ENCODE peak calls at places on chromosome 21, in seven cellular contexts. One of them, this sample, is unnamed.
A peak's percentile ranks its signal among the peaks of the same experiment; 100 is the strongest.

GRCh38 chr21:38244885-38245869 is 11.6 kb upstream of the KCNJ15 start:
- DNase-seq in IMR-90: peak; percentile 98
- DNase-seq in cardiac muscle cell: no peak
- DNase-seq in neural progenitor cell: no peak
- DNase-seq in lower lobe of right lung: no peak
- DNase-seq in K562: no peak
- DNase-seq in CD4-positive, CD25-positive, alpha-beta regulatory T cell: peak; percentile 1
- DNase-seq in this sample: peak; percentile 99

GRCh38 chr21:43588957-43589356 is 70.3 kb downstream of the HSF2BP start:
- DNase-seq in IMR-90: no peak
- DNase-seq in cardiac muscle cell: no peak
- DNase-seq in neural progenitor cell: no peak
- DNase-seq in lower lobe of right lung: no peak
- DNase-seq in K562: no peak
- DNase-seq in CD4-positive, CD25-positive, alpha-beta regulatory T cell: no peak
- DNase-seq in this sample: no peak

GRCh38 chr21:21200103-21200938 is 202.1 kb downstream of the NCAM2 start:
- DNase-seq in IMR-90: peak; percentile 99
- DNase-seq in cardiac muscle cell: no peak
- DNase-seq in neural progenitor cell: no peak
- DNase-seq in lower lobe of right lung: no peak
- DNase-seq in K562: peak; percentile 79
- DNase-seq in CD4-positive, CD25-positive, alpha-beta regulatory T cell: no peak
- DNase-seq in this sample: peak; percentile 95

GRCh38 chr21:45974073-45975016 is 7.2 kb upstream of the COL6A1 start:
- DNase-seq in IMR-90: peak; percentile 82
- DNase-seq in cardiac muscle cell: no peak
- DNase-seq in neural progenitor cell: peak; percentile 70
- DNase-seq in lower lobe of right lung: peak; percentile 48
- DNase-seq in K562: no peak
- DNase-seq in CD4-positive, CD25-positive, alpha-beta regulatory T cell: no peak
- DNase-seq in this sample: peak; percentile 44

GRCh38 chr21:35528109-35529042 is 479.3 kb upstream of the RUNX1 start:
- DNase-seq in IMR-90: peak; percentile 20
- DNase-seq in cardiac muscle cell: no peak
- DNase-seq in neural progenitor cell: no peak
- DNase-seq in lower lobe of right lung: peak; percentile 55
- DNase-seq in K562: no peak
- DNase-seq in CD4-positive, CD25-positive, alpha-beta regulatory T cell: no peak
- DNase-seq in this sample: peak; percentile 17

GRCh38 chr21:34534522-34534921 is 22.5 kb upstream of the KCNE1 start:
- DNase-seq in IMR-90: no peak
- DNase-seq in cardiac muscle cell: no peak
- DNase-seq in neural progenitor cell: no peak
- DNase-seq in lower lobe of right lung: no peak
- DNase-seq in K562: no peak
- DNase-seq in CD4-positive, CD25-positive, alpha-beta regulatory T cell: no peak
- DNase-seq in this sample: no peak

GRCh38 chr21:26087223-26087918 is 83.2 kb downstream of the APP start:
- DNase-seq in IMR-90: no peak
- DNase-seq in cardiac muscle cell: no peak
- DNase-seq in neural progenitor cell: no peak
- DNase-seq in lower lobe of right lung: no peak
- DNase-seq in K562: no peak
- DNase-seq in CD4-positive, CD25-positive, alpha-beta regulatory T cell: no peak
- DNase-seq in this sample: no peak

GRCh38 chr21:46605759-46606426 is 1.0 kb upstream of the S100B start:
- DNase-seq in IMR-90: no peak
- DNase-seq in cardiac muscle cell: no peak
- DNase-seq in neural progenitor cell: no peak
- DNase-seq in lower lobe of right lung: peak; percentile 81
- DNase-seq in K562: peak; percentile 13
- DNase-seq in CD4-positive, CD25-positive, alpha-beta regulatory T cell: no peak
- DNase-seq in this sample: no peak

GRCh38 chr21:15138475-15138874 is 73.7 kb upstream of the NRIP1 start:
- DNase-seq in IMR-90: no peak
- DNase-seq in cardiac muscle cell: no peak
- DNase-seq in neural progenitor cell: peak; percentile 6
- DNase-seq in lower lobe of right lung: no peak
- DNase-seq in K562: no peak
- DNase-seq in CD4-positive, CD25-positive, alpha-beta regulatory T cell: no peak
- DNase-seq in this sample: no peak

GRCh38 chr21:20519076-20519475 is 479.1 kb upstream of the NCAM2 start:
- DNase-seq in IMR-90: no peak
- DNase-seq in cardiac muscle cell: no peak
- DNase-seq in neural progenitor cell: no peak
- DNase-seq in lower lobe of right lung: no peak
- DNase-seq in K562: no peak
- DNase-seq in CD4-positive, CD25-positive, alpha-beta regulatory T cell: no peak
- DNase-seq in this sample: no peak

GRCh38 chr21:32257952-32258785 is 20.7 kb downstream of the MIS18A start:
- DNase-seq in IMR-90: peak; percentile 85
- DNase-seq in cardiac muscle cell: peak; percentile 85
- DNase-seq in neural progenitor cell: peak; percentile 88
- DNase-seq in lower lobe of right lung: peak; percentile 57
- DNase-seq in K562: peak; percentile 77
- DNase-seq in CD4-positive, CD25-positive, alpha-beta regulatory T cell: no peak
- DNase-seq in this sample: peak; percentile 80

GRCh38 chr21:29217818-29218252 is 80.9 kb upstream of the BACH1 start:
- DNase-seq in IMR-90: peak; percentile 99
- DNase-seq in cardiac muscle cell: no peak
- DNase-seq in neural progenitor cell: no peak
- DNase-seq in lower lobe of right lung: no peak
- DNase-seq in K562: no peak
- DNase-seq in CD4-positive, CD25-positive, alpha-beta regulatory T cell: no peak
- DNase-seq in this sample: peak; percentile 93

GRCh38 chr21:33893917-33894316 is 21.7 kb downstream of the ATP5PO start:
- DNase-seq in IMR-90: no peak
- DNase-seq in cardiac muscle cell: no peak
- DNase-seq in neural progenitor cell: peak; percentile 56
- DNase-seq in lower lobe of right lung: no peak
- DNase-seq in K562: no peak
- DNase-seq in CD4-positive, CD25-positive, alpha-beta regulatory T cell: no peak
- DNase-seq in this sample: no peak

GRCh38 chr21:46325073-46325912 is 1.3 kb downstream of the PCNT start:
- DNase-seq in IMR-90: peak; percentile 47
- DNase-seq in cardiac muscle cell: peak; percentile 76
- DNase-seq in neural progenitor cell: peak; percentile 83
- DNase-seq in lower lobe of right lung: peak; percentile 64
- DNase-seq in K562: peak; percentile 87
- DNase-seq in CD4-positive, CD25-positive, alpha-beta regulatory T cell: peak; percentile 19
- DNase-seq in this sample: peak; percentile 24

GRCh38 chr21:29130234-29130993 is at the start of gene MAP3K7CL:
- DNase-seq in IMR-90: peak; percentile 100
- DNase-seq in cardiac muscle cell: no peak
- DNase-seq in neural progenitor cell: no peak
- DNase-seq in lower lobe of right lung: no peak
- DNase-seq in K562: no peak
- DNase-seq in CD4-positive, CD25-positive, alpha-beta regulatory T cell: no peak
- DNase-seq in this sample: peak; percentile 100

GRCh38 chr21:38917045-38917774 is 111.5 kb downstream of the ETS2 start:
- DNase-seq in IMR-90: no peak
- DNase-seq in cardiac muscle cell: no peak
- DNase-seq in neural progenitor cell: no peak
- DNase-seq in lower lobe of right lung: no peak
- DNase-seq in K562: no peak
- DNase-seq in CD4-positive, CD25-positive, alpha-beta regulatory T cell: no peak
- DNase-seq in this sample: no peak

GRCh38 chr21:34072145-34073031 is 990 bp upstream of the MRPS6 start:
- DNase-seq in IMR-90: no peak
- DNase-seq in cardiac muscle cell: no peak
- DNase-seq in neural progenitor cell: no peak
- DNase-seq in lower lobe of right lung: no peak
- DNase-seq in K562: no peak
- DNase-seq in CD4-positive, CD25-positive, alpha-beta regulatory T cell: no peak
- DNase-seq in this sample: no peak

GRCh38 chr21:43740497-43741156 is 21.7 kb downstream of the PDXK start:
- DNase-seq in IMR-90: no peak
- DNase-seq in cardiac muscle cell: peak; percentile 87
- DNase-seq in neural progenitor cell: peak; percentile 73
- DNase-seq in lower lobe of right lung: peak; percentile 69
- DNase-seq in K562: no peak
- DNase-seq in CD4-positive, CD25-positive, alpha-beta regulatory T cell: peak; percentile 59
- DNase-seq in this sample: no peak

GRCh38 chr21:33036430-33037162 is 10.9 kb downstream of the OLIG2 start:
- DNase-seq in IMR-90: peak; percentile 71
- DNase-seq in cardiac muscle cell: no peak
- DNase-seq in neural progenitor cell: no peak
- DNase-seq in lower lobe of right lung: peak; percentile 60
- DNase-seq in K562: no peak
- DNase-seq in CD4-positive, CD25-positive, alpha-beta regulatory T cell: no peak
- DNase-seq in this sample: peak; percentile 55

GRCh38 chr21:42775891-42776290 is 103.4 kb downstream of the WDR4 start:
- DNase-seq in IMR-90: no peak
- DNase-seq in cardiac muscle cell: no peak
- DNase-seq in neural progenitor cell: no peak
- DNase-seq in lower lobe of right lung: no peak
- DNase-seq in K562: no peak
- DNase-seq in CD4-positive, CD25-positive, alpha-beta regulatory T cell: no peak
- DNase-seq in this sample: no peak

GRCh38 chr21:38768385-38769071 is 37.2 kb upstream of the ETS2 start:
- DNase-seq in IMR-90: peak; percentile 100
- DNase-seq in cardiac muscle cell: no peak
- DNase-seq in neural progenitor cell: no peak
- DNase-seq in lower lobe of right lung: no peak
- DNase-seq in K562: no peak
- DNase-seq in CD4-positive, CD25-positive, alpha-beta regulatory T cell: no peak
- DNase-seq in this sample: peak; percentile 92

GRCh38 chr21:29261555-29262540 is 36.9 kb upstream of the BACH1 start:
- DNase-seq in IMR-90: no peak
- DNase-seq in cardiac muscle cell: no peak
- DNase-seq in neural progenitor cell: no peak
- DNase-seq in lower lobe of right lung: no peak
- DNase-seq in K562: no peak
- DNase-seq in CD4-positive, CD25-positive, alpha-beta regulatory T cell: no peak
- DNase-seq in this sample: no peak

GRCh38 chr21:33966324-33966949 is 50.8 kb upstream of the ATP5PO start:
- DNase-seq in IMR-90: no peak
- DNase-seq in cardiac muscle cell: no peak
- DNase-seq in neural progenitor cell: no peak
- DNase-seq in lower lobe of right lung: no peak
- DNase-seq in K562: no peak
- DNase-seq in CD4-positive, CD25-positive, alpha-beta regulatory T cell: no peak
- DNase-seq in this sample: no peak

GRCh38 chr21:39381009-39381408 is 32.1 kb upstream of the HMGN1 start:
- DNase-seq in IMR-90: no peak
- DNase-seq in cardiac muscle cell: no peak
- DNase-seq in neural progenitor cell: no peak
- DNase-seq in lower lobe of right lung: no peak
- DNase-seq in K562: no peak
- DNase-seq in CD4-positive, CD25-positive, alpha-beta regulatory T cell: no peak
- DNase-seq in this sample: no peak

DNA sequence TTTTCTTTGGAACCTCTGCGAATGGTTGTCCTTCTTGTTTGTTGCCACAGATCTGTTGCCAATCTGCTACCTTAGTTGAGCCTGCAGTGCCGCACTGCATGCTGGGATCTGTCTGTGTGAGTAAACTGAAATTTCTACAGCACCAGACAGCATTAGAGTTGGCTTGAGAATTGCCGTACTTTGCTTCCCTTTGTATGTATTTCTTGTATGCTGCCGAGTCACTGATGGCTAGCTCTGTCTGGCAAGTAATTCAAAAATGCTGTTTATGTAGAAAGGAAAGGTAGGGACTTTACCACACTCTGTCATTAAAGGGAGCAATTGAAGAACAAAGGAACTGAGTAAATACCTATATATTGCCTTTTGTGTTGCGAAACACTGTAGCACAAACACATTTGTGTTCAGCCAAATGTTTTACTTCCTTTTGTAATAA is 857.4 kb downstream of the USP25 start:
- DNase-seq in IMR-90: peak; percentile 65
- DNase-seq in cardiac muscle cell: no peak
- DNase-seq in neural progenitor cell: no peak
- DNase-seq in lower lobe of right lung: peak; percentile 46
- DNase-seq in K562: no peak
- DNase-seq in CD4-positive, CD25-positive, alpha-beta regulatory T cell: no peak
- DNase-seq in this sample: peak; percentile 77
- H3K4me3 ChIP-seq in IMR-90: peak overlapping the region; percentile 14
- H3K4me3 ChIP-seq in cardiac muscle cell: no peak overlapping the region
- H3K4me3 ChIP-seq in neural progenitor cell: no peak overlapping the region
- H3K4me3 ChIP-seq in lower lobe of right lung: peak overlapping the region; percentile 43
- H3K4me3 ChIP-seq in K562: no peak overlapping the region
- H3K4me3 ChIP-seq in CD4-positive, CD25-positive, alpha-beta regulatory T cell: no peak overlapping the region
- H3K4me3 ChIP-seq in this sample: no peak overlapping the region

GRCh38 chr21:41290106-41290799 is 26.3 kb upstream of the FAM3B start:
- DNase-seq in IMR-90: no peak
- DNase-seq in cardiac muscle cell: no peak
- DNase-seq in neural progenitor cell: no peak
- DNase-seq in lower lobe of right lung: no peak
- DNase-seq in K562: no peak
- DNase-seq in CD4-positive, CD25-positive, alpha-beta regulatory T cell: no peak
- DNase-seq in this sample: no peak
- H3K4me3 ChIP-seq in IMR-90: no peak overlapping the region
- H3K4me3 ChIP-seq in cardiac muscle cell: no peak overlapping the region
- H3K4me3 ChIP-seq in neural progenitor cell: no peak overlapping the region
- H3K4me3 ChIP-seq in lower lobe of right lung: no peak overlapping the region
- H3K4me3 ChIP-seq in K562: no peak overlapping the region
- H3K4me3 ChIP-seq in CD4-positive, CD25-positive, alpha-beta regulatory T cell: no peak overlapping the region
- H3K4me3 ChIP-seq in this sample: no peak overlapping the region

DNA sequence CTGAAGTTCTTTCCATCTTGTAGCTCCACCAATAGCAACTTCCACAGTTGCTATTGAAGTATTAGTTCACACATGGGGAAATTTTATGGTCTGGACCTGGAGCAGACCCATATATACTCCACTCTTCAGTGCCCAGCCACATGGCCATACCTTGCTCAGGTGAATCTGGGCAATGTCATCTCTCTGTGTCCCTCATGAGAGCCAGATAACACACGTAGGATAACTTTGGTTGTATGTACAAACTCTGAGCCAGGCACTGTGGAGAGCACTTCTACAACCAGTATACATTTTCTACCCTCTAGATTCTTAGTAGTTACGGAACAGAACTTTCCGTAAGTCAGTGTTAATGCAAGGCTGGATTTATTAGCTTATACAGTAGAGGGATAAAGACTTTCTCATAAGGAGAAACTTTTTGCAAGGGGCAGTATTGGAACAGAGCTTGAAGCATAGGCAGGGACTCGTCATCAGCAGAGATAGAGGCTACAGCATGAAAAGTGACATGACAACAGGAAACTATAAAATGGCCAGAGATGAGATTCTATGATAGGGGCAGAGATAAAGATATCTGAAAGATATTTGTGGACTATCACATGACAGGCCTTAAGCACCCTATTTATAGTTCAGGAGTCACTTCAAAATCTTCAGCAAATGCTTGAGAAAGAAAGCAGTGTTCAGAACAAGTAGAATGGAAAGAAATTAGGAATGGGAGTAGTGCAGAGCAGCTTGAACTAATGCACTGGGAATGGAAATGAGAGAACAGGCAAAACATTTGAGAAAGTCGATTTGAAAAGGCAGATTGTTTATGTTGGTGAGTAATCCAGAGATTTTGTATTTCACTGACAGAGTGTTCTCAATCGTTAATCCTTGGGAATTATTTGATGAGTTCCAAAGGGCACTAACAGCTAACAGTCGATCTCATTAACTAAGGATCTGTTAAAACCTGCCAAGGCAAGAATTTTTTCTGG is 481.8 kb downstream of the USP25 start:
- DNase-seq in IMR-90: peak; percentile 1
- DNase-seq in cardiac muscle cell: peak; percentile 41
- DNase-seq in neural progenitor cell: no peak
- DNase-seq in lower lobe of right lung: no peak
- DNase-seq in K562: no peak
- DNase-seq in CD4-positive, CD25-positive, alpha-beta regulatory T cell: no peak
- DNase-seq in this sample: peak; percentile 22
- H3K4me3 ChIP-seq in IMR-90: no peak overlapping the region
- H3K4me3 ChIP-seq in cardiac muscle cell: peak overlapping the region; percentile 9
- H3K4me3 ChIP-seq in neural progenitor cell: no peak overlapping the region
- H3K4me3 ChIP-seq in lower lobe of right lung: no peak overlapping the region
- H3K4me3 ChIP-seq in K562: no peak overlapping the region
- H3K4me3 ChIP-seq in CD4-positive, CD25-positive, alpha-beta regulatory T cell: no peak overlapping the region
- H3K4me3 ChIP-seq in this sample: no peak overlapping the region

GRCh38 chr21:36792505-36792967 is 93.6 kb downstream of the SIM2 start:
- DNase-seq in IMR-90: peak; percentile 54
- DNase-seq in cardiac muscle cell: no peak
- DNase-seq in neural progenitor cell: no peak
- DNase-seq in lower lobe of right lung: no peak
- DNase-seq in K562: no peak
- DNase-seq in CD4-positive, CD25-positive, alpha-beta regulatory T cell: no peak
- DNase-seq in this sample: peak; percentile 5
- H3K4me3 ChIP-seq in IMR-90: no peak overlapping the region
- H3K4me3 ChIP-seq in cardiac muscle cell: no peak overlapping the region
- H3K4me3 ChIP-seq in neural progenitor cell: no peak overlapping the region
- H3K4me3 ChIP-seq in lower lobe of right lung: no peak overlapping the region
- H3K4me3 ChIP-seq in K562: no peak overlapping the region
- H3K4me3 ChIP-seq in CD4-positive, CD25-positive, alpha-beta regulatory T cell: no peak overlapping the region
- H3K4me3 ChIP-seq in this sample: no peak overlapping the region